ENCODE peak calls at places on chromosomes 3 and 15, in seven cellular contexts. S is heart left ventricle, E is AG10803, N is Karpas-422, Q is heart right ventricle, O is foreskin fibroblast, Z is brain microvascular endothelial cell. D is an unnamed sample.

GRCh38 chr3:56459719-56460118 is 8.5 kb downstream of the ERC2 start:
- DNase-seq in S (no peak), O (no peak), Z (no peak), Q (no peak), E (no peak), N (no peak), D (no peak)

GRCh38 chr3:40602778-40603385 is 78.1 kb downstream of the ZNF621 start:
- DNase-seq in S (no peak), O (no peak), Z (no peak), Q (no peak), E (no peak), N (no peak), D (no peak)

GRCh38 chr15:58924326-58924725 is 9.2 kb downstream of the SLTM start:
- DNase-seq in S (no peak), O (no peak), N (no peak), Z (no peak), E (peak), Q (no peak), D (no peak)

GRCh38 chr3:176663819-176664218 is 533.5 kb downstream of the TBL1XR1 start:
- DNase-seq in Q (no peak), S (no peak), Z (peak), O (peak), E (peak), N (peak), D (peak)

GRCh38 chr3:156151824-156152428 is 31.5 kb downstream of the KCNAB1 start:
- DNase-seq in E (peak), N (peak), Z (peak), Q (peak), O (peak), S (peak), D (peak)

GRCh38 chr3:39900462-39901002 is 91.1 kb downstream of the MYRIP start:
- DNase-seq in Q (no peak), N (no peak), O (no peak), Z (no peak), E (no peak), S (no peak), D (no peak)

GRCh38 chr3:69197922-69198540 is 75.6 kb upstream of the LMOD3 start:
- DNase-seq in Z (no peak), S (no peak), O (no peak), N (no peak), E (no peak), Q (no peak), D (no peak)

GRCh38 chr15:31272558-31273257 is 53.9 kb upstream of the KLF13 start:
- DNase-seq in Q (no peak), Z (no peak), E (no peak), O (no peak), N (no peak), S (no peak), D (no peak)

GRCh38 chr15:34973512-34973911 is 4.0 kb upstream of the AQR start:
- DNase-seq in Z (no peak), E (no peak), N (no peak), S (no peak), Q (no peak), O (no peak), D (no peak)

GRCh38 chr3:16071246-16071645 is 103.2 kb upstream of the GALNT15 start:
- DNase-seq in E (no peak), Q (no peak), S (no peak), N (no peak), Z (no peak), O (no peak), D (no peak)

GRCh38 chr3:141875893-141876380 is 506 bp upstream of the ATP1B3 start:
- DNase-seq in S (peak), E (peak), Q (peak), N (no peak), O (peak), Z (peak), D (peak)

GRCh38 chr15:33425149-33425548 is 114.4 kb downstream of the RYR3 start:
- DNase-seq in E (peak), Z (no peak), Q (no peak), S (no peak), O (peak), N (no peak), D (peak)

GRCh38 chr3:94098487-94098886 is 35.6 kb downstream of the NSUN3 start:
- DNase-seq in S (no peak), Q (no peak), E (peak), Z (no peak), O (peak), N (no peak), D (no peak)

GRCh38 chr3:16849795-16850194 is 35.0 kb upstream of the PLCL2 start:
- DNase-seq in Q (no peak), N (no peak), E (peak), S (no peak), O (peak), Z (peak), D (no peak)

GRCh38 chr15:29471757-29472156 is 202.1 kb upstream of the NSMCE3 start:
- DNase-seq in E (no peak), Z (no peak), N (no peak), O (no peak), Q (no peak), S (no peak), D (no peak)

GRCh38 chr3:124879395-124879723 is 7.8 kb downstream of the ITGB5 start:
- DNase-seq in Z (no peak), Q (no peak), O (no peak), S (no peak), E (no peak), N (no peak), D (no peak)

GRCh38 chr3:50237754-50238548 is 1.9 kb downstream of the GNAI2 start:
- DNase-seq in Z (peak), O (peak), N (peak), Q (peak), E (peak), S (peak), D (peak)

GRCh38 chr3:66014641-66015040 is 24.1 kb downstream of the MAGI1 start:
- DNase-seq in Q (no peak), O (no peak), N (no peak), E (no peak), S (no peak), Z (no peak), D (no peak)

GRCh38 chr15:71532994-71533393 is 277.4 kb upstream of the NR2E3 start:
- DNase-seq in O (peak), E (peak), N (peak), S (no peak), Z (peak), Q (no peak), D (no peak)

GRCh38 chr15:64045774-64046346 is 425 bp downstream of the DAPK2 start:
- DNase-seq in N (peak), Q (peak), S (peak), Z (no peak), E (no peak), O (no peak), D (peak)

GRCh38 chr3:46926871-46927717 is 49.5 kb downstream of the CCDC12 start:
- DNase-seq in N (peak), O (no peak), S (no peak), E (no peak), Q (no peak), Z (no peak), D (no peak)

GRCh38 chr3:31196881-31197364 is 302.5 kb upstream of the GADL1 start:
- DNase-seq in Z (peak), E (peak), S (no peak), Q (peak), O (peak), N (no peak), D (no peak)

GRCh38 chr3:18343809-18344208 is 81.3 kb downstream of the SATB1 start:
- DNase-seq in S (no peak), N (no peak), Z (no peak), O (no peak), Q (no peak), E (no peak), D (no peak)

GRCh38 chr3:46673151-46674030 is 20.1 kb downstream of the ALS2CL start:
- DNase-seq in Z (no peak), N (peak), S (peak), Q (no peak), O (no peak), E (no peak), D (no peak)

GRCh38 chr15:24944939-24945338 is 9.8 kb upstream of the SNRPN start:
- DNase-seq in E (no peak), S (no peak), N (no peak), Z (peak), O (no peak), Q (no peak), D (no peak)

GRCh38 chr15:60591491-60592385 is 112.8 kb upstream of the ICE2 start:
- DNase-seq in O (peak), E (peak), N (no peak), Q (peak), S (peak), Z (no peak), D (peak)

GRCh38 chr3:194300392-194300758 is 50.8 kb downstream of the CPN2 start:
- DNase-seq in Z (no peak), S (peak), O (no peak), E (peak), N (no peak), Q (peak), D (peak)

GRCh38 chr15:41979493-41980266 is 7.3 kb upstream of the EHD4 start:
- DNase-seq in Q (no peak), Z (no peak), E (no peak), S (no peak), N (no peak), O (no peak), D (no peak)

GRCh38 chr15:93948728-93949127 is 282.6 kb upstream of the MCTP2 start:
- DNase-seq in E (no peak), S (no peak), Q (no peak), O (no peak), N (no peak), Z (no peak), D (no peak)

GRCh38 chr3:181567446-181568075 is 144.2 kb upstream of the SOX2 start:
- DNase-seq in S (no peak), N (no peak), Z (no peak), O (no peak), Q (no peak), E (no peak), D (no peak)

GRCh38 chr3:8563146-8563545 is 61.5 kb downstream of the LMCD1 start:
- DNase-seq in S (no peak), O (no peak), N (no peak), E (no peak), Q (no peak), Z (no peak), D (no peak)

GRCh38 chr15:32828507-32829186 is 110.8 kb downstream of the GREM1 start:
- DNase-seq in Z (peak), E (peak), N (no peak), Q (no peak), O (peak), S (no peak), D (no peak)

GRCh38 chr3:136789976-136790375 is 28.9 kb upstream of the SLC35G2 start:
- DNase-seq in E (no peak), S (no peak), Z (no peak), O (no peak), N (no peak), Q (no peak), D (no peak)

GRCh38 chr3:172285844-172286243 is 162.4 kb downstream of the GHSR start:
- DNase-seq in O (no peak), Z (no peak), S (no peak), N (no peak), Q (no peak), E (peak), D (no peak)

GRCh38 chr15:99955181-99955525 is 221.9 kb upstream of the LYSMD4 start:
- DNase-seq in N (no peak), Q (no peak), E (no peak), Z (no peak), O (no peak), S (no peak), D (no peak)

GRCh38 chr3:128432301-128432897 is 34.3 kb downstream of the DNAJB8 start:
- DNase-seq in N (no peak), O (no peak), Z (no peak), Q (no peak), E (no peak), S (no peak), D (no peak)

GRCh38 chr15:80801891-80802680 is 22.9 kb downstream of the CEMIP start:
- DNase-seq in E (no peak), O (no peak), Z (no peak), N (no peak), S (peak), Q (peak), D (peak)

GRCh38 chr3:140499114-140499757 is 178.6 kb upstream of the TRIM42 start:
- DNase-seq in Z (no peak), S (no peak), N (peak), E (peak), Q (no peak), O (no peak), D (no peak)

GRCh38 chr3:7285502-7285901 is 424.6 kb downstream of the GRM7 start:
- DNase-seq in Z (no peak), S (no peak), O (no peak), N (peak), E (no peak), Q (no peak), D (no peak)

GRCh38 chr3:37591130-37591865 is 270.4 kb upstream of the CTDSPL start:
- DNase-seq in S (no peak), N (no peak), E (no peak), O (no peak), Q (no peak), Z (no peak), D (peak)
- H3K4me3 ChIP-seq in S (no peak), N (no peak), E (no peak), O (no peak), Q (no peak), Z (no peak), D (no peak)

GRCh38 chr15:37108725-37109124 is 8.4 kb upstream of the MEIS2 start:
- DNase-seq in E (no peak), N (no peak), Z (no peak), Q (no peak), O (no peak), S (no peak), D (no peak)
- H3K4me3 ChIP-seq in E (no peak), N (no peak), Z (no peak), Q (peak), O (no peak), S (no peak), D (no peak)

GRCh38 chr3:102235679-102236078 is 199.1 kb upstream of the ZPLD1 start:
- DNase-seq in O (no peak), E (no peak), Z (no peak), S (no peak), N (no peak), Q (no peak), D (no peak)
- H3K4me3 ChIP-seq in O (no peak), E (no peak), Z (no peak), S (no peak), N (no peak), Q (no peak), D (no peak)

GRCh38 chr3:196218155-196218712 is 1.9 kb downstream of the SLC51A start:
- DNase-seq in Q (no peak), N (no peak), E (no peak), O (no peak), S (no peak), Z (no peak), D (no peak)
- H3K4me3 ChIP-seq in Q (no peak), N (no peak), E (no peak), O (no peak), S (no peak), Z (no peak), D (no peak)

DNA sequence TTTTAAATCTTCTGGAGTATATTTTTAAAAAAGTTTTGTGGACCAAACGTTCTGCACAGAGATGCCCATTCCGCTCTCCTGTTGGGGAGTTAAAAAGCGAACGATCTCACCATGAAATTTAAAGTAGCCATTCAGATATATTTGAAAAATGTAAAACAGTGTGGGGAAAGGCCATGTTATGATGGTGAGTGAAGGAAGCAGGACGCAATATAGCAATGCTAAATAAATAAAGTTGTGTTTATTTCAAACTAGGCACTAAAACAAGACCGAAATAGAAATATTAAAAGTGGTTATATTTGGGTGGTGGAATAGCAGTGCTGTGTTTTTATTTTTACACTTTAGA is 327 bp upstream of the CCDC13 start:
- DNase-seq in S (no peak), O (no peak), E (no peak), Z (no peak), N (no peak), Q (no peak), D (no peak)
- H3K4me3 ChIP-seq in S (peak), O (peak), E (peak), Z (peak), N (peak), Q (peak), D (peak)